ENCODE peak calls at places on chromosomes 11 and 22, in four cellular contexts. U is SK-N-SH, N is K562, Q is HepG2. P is an unnamed sample.

GRCh38 chr11:75174781-75175370 is 24.0 kb downstream of the SLCO2B1 start:
- DNase-seq in N (no peak), Q (no peak), U (no peak), P (no peak)

GRCh38 chr11:82315093-82315492 is 418.6 kb downstream of the FAM181B start:
- DNase-seq in U (peak), N (peak), Q (peak), P (peak)

GRCh38 chr11:123054301-123055065 is 7.5 kb downstream of the HSPA8 start:
- DNase-seq in N (peak), Q (peak), U (peak), P (no peak)

GRCh38 chr22:49284389-49284788 is 543.3 kb downstream of the BRD1 start:
- DNase-seq in Q (no peak), N (no peak), U (no peak), P (no peak)

GRCh38 chr11:19576903-19577302 is 135.7 kb upstream of the NAV2 start:
- DNase-seq in U (no peak), N (no peak), Q (no peak), P (no peak)

GRCh38 chr11:66288138-66288865 is 641 bp downstream of the YIF1A start:
- DNase-seq in Q (peak), U (peak), N (no peak), P (no peak)

GRCh38 chr11:77118086-77118485 is 10.0 kb upstream of the MYO7A start:
- DNase-seq in N (no peak), U (no peak), Q (no peak), P (no peak)

GRCh38 chr11:62666259-62666926 is 1.3 kb downstream of the CSKMT start:
- DNase-seq in N (no peak), U (no peak), Q (no peak), P (no peak)

GRCh38 chr11:64016512-64016911 is 19.2 kb upstream of the FLRT1 start:
- DNase-seq in N (no peak), Q (no peak), U (no peak), P (no peak)

GRCh38 chr11:101920992-101921391 is 4.7 kb upstream of the ANGPTL5 start:
- DNase-seq in N (no peak), U (no peak), Q (no peak), P (no peak)

GRCh38 chr11:67820079-67820478 is 145.7 kb upstream of the ALDH3B2 start:
- DNase-seq in Q (no peak), N (peak), U (no peak), P (no peak)

GRCh38 chr11:93552874-93553273 is 9.7 kb upstream of the SMCO4 start:
- DNase-seq in U (no peak), N (no peak), Q (peak), P (no peak)

GRCh38 chr11:27210509-27210908 is 152.5 kb downstream of the CCDC34 start:
- DNase-seq in N (no peak), U (no peak), Q (no peak), P (no peak)

GRCh38 chr22:25097006-25097405 is 102.7 kb upstream of the CRYBB3 start:
- DNase-seq in U (no peak), Q (no peak), N (no peak), P (no peak)

DNA sequence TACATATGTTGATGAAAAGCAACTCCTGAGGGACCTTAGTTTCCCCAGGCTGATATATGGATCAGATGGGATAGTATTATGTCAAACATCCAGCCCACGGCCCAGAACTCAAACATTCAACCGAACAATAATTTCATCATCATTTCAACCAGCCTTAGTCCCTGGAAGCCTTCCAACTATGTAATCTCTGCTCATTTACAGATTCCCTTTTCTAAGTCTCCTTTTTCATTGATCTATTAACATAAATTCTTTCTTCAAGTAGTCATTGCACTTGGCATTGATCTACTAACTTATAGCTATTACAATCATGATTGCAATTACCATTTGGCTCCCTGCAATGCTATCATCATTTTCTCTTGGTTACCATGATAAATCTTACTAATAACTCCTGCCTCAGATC is 175.0 kb downstream of the RRAS2 start:
- DNase-seq in N (no peak), Q (no peak), U (no peak), P (no peak)
- TF ChIP-seq FOXJ3 in N (no peak), Q (no peak), U (no peak), P (no peak)

DNA sequence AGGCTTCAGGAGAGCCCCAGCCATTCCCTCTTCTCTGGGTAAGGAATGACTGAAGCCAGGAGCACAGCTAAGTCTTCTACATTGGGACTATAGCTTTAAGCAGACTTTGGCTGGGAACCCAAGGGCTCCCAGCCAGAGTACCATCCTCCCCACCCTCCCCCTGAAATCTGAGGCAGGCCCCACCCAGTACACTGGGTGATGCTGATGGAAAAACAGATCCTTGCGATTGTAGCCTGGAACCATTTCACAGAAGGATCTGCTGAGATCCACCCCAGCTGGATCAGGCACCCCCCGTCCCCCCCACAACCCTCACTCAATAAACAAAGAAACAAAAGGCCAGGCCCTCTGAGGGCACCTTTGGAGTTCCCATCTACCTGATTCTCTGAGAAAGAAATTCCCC is 39.8 kb downstream of the IL18BP start:
- DNase-seq in Q (no peak), N (no peak), U (peak), P (no peak)
- TF ChIP-seq FOXJ3 in Q (no peak), N (no peak), U (no peak), P (no peak)

GRCh38 chr22:50400406-50400805 is 57.3 kb downstream of the PPP6R2 start:
- DNase-seq in Q (no peak), N (no peak), U (no peak), P (no peak)

GRCh38 chr22:50400931-50401330 is 57.8 kb downstream of the PPP6R2 start:
- DNase-seq in Q (no peak), N (no peak), U (no peak), P (no peak)

GRCh38 chr22:50406416-50407170 is 63.5 kb downstream of the PPP6R2 start:
- DNase-seq in Q (no peak), U (no peak), N (no peak), P (no peak)

GRCh38 chr22:50401907-50402306 is 58.8 kb downstream of the PPP6R2 start:
- DNase-seq in Q (no peak), U (no peak), N (no peak), P (no peak)

DNA sequence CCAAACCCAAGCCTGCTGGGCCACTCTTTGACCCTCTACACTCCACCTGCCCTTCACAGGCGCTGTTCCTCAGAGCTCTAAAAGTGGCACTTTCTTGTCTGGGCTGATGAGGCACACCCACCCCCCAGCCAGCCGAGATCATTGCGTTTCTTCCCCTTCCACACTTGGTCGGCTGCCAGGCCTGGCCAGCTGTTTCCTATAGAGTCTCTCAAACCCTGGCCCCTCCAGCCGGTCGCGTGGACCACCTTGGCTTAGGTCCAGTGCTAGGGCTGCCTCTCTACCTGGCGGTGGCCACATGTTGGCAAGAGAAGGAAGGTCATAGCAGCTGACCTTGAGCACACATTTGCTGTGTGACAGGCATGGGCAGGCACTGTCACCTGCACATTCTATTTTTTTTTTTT is 60.6 kb downstream of the PPP6R2 start:
- DNase-seq in N (no peak), U (peak), Q (no peak), P (no peak)
- TF ChIP-seq FOXJ3 in N (no peak), U (no peak), Q (no peak), P (no peak)

GRCh38 chr11:45676522-45677095 is 11.2 kb upstream of the CHST1 start:
- DNase-seq in N (no peak), U (no peak), Q (no peak), P (no peak)
- TF ChIP-seq FOXJ3 in N (no peak), U (no peak), Q (no peak), P (no peak)

DNA sequence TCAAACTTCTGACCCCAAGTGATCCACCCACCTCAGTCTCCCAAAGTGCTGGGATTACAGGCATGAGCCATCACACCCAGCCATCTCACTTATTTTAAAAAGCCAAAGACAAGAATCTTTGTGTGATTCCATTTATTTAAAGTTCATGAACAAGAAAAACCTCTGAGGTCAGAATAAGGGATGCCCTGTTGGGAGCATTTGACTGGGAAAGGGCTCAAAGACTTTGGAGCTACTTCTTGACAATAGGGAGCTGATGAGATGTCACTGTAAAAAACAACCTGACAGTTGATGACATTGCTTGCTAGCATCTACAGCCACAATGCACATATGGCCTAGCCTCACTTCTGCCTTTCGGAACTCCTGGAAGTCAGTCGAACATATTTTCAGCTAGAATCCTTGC is 5.1 kb upstream of the ZNF280B start:
- DNase-seq in U (no peak), Q (no peak), N (no peak), P (no peak)
- TF ChIP-seq FOXJ3 in U (no peak), Q (no peak), N (no peak), P (no peak)

GRCh38 chr22:38906024-38906423 is 34.0 kb upstream of the CBX6 start:
- DNase-seq in N (no peak), U (no peak), Q (no peak), P (no peak)

GRCh38 chr22:38911434-38911833 is 39.4 kb upstream of the CBX6 start:
- DNase-seq in N (no peak), U (no peak), Q (no peak), P (no peak)

GRCh38 chr22:38907767-38908166 is 35.8 kb upstream of the CBX6 start:
- DNase-seq in N (no peak), Q (no peak), U (no peak), P (no peak)
- TF ChIP-seq FOXJ3 in N (no peak), Q (no peak), U (no peak), P (no peak)